ENCODE peak calls at places on chromosomes 13 and 19, in five cellular contexts. One of them, this sample, is unnamed.

GRCh38 chr13:111595791-111596190 is 275.3 kb downstream of the TEX29 start:
- DNase-seq in breast epithelium: no peak
- DNase-seq in H9: no peak
- DNase-seq in heart right ventricle: no peak
- DNase-seq in CD4-positive, alpha-beta T cell: no peak
- DNase-seq in this sample: no peak

GRCh38 chr13:41315466-41316047 is 4.5 kb downstream of the NAA16 start:
- DNase-seq in breast epithelium: no peak
- DNase-seq in H9: no peak
- DNase-seq in heart right ventricle: no peak
- DNase-seq in CD4-positive, alpha-beta T cell: no peak
- DNase-seq in this sample: no peak

GRCh38 chr13:51638497-51638871 is 54.2 kb downstream of the WDFY2 start:
- DNase-seq in breast epithelium: no peak
- DNase-seq in H9: no peak
- DNase-seq in heart right ventricle: no peak
- DNase-seq in CD4-positive, alpha-beta T cell: no peak
- DNase-seq in this sample: no peak

GRCh38 chr19:47485210-47485609 is 1.2 kb upstream of the KPTN start:
- DNase-seq in breast epithelium: no peak
- DNase-seq in H9: no peak
- DNase-seq in heart right ventricle: no peak
- DNase-seq in CD4-positive, alpha-beta T cell: no peak
- DNase-seq in this sample: no peak

GRCh38 chr19:478236-478888 is 17.5 kb upstream of the SHC2 start:
- DNase-seq in breast epithelium: no peak
- DNase-seq in H9: no peak
- DNase-seq in heart right ventricle: no peak
- DNase-seq in CD4-positive, alpha-beta T cell: no peak
- DNase-seq in this sample: no peak

GRCh38 chr19:40231544-40232424 is 5.3 kb upstream of the CCNP start:
- DNase-seq in breast epithelium: no peak
- DNase-seq in H9: peak
- DNase-seq in heart right ventricle: peak
- DNase-seq in CD4-positive, alpha-beta T cell: no peak
- DNase-seq in this sample: no peak

GRCh38 chr13:75049936-75050335 is 432.0 kb downstream of the TBC1D4 start:
- DNase-seq in breast epithelium: no peak
- DNase-seq in H9: no peak
- DNase-seq in heart right ventricle: no peak
- DNase-seq in CD4-positive, alpha-beta T cell: no peak
- DNase-seq in this sample: no peak

GRCh38 chr19:17560205-17560595 is 4.8 kb downstream of the COLGALT1 start:
- DNase-seq in breast epithelium: no peak
- DNase-seq in H9: no peak
- DNase-seq in heart right ventricle: peak
- DNase-seq in CD4-positive, alpha-beta T cell: no peak
- DNase-seq in this sample: no peak

DNA sequence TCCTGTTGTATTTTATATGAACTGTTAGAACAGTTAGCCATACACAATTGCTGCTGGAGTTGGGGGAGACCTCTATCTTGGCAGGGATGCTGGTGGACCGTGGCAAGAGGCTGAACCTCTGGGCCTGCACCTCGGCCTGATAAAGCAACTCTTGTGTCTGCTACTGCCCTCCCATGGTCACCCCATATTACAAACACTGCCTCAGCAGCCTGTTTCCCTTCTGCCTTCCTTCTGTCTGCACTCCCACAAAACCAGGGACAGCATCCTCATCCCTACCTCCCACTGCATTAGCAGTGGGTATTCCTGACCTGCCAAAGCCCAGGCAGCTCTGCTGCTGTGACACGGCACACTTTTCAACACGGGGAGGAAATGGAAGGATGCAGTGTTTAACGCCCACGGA is 456.4 kb downstream of the FGF14 start:
- DNase-seq in breast epithelium: no peak
- DNase-seq in H9: peak
- DNase-seq in heart right ventricle: no peak
- DNase-seq in CD4-positive, alpha-beta T cell: no peak
- DNase-seq in this sample: no peak
- TF ChIP-seq CTCF in breast epithelium: no peak
- TF ChIP-seq CTCF in H9: peak
- TF ChIP-seq CTCF in heart right ventricle: no peak
- TF ChIP-seq CTCF in CD4-positive, alpha-beta T cell: no peak
- TF ChIP-seq CTCF in this sample: no peak

GRCh38 chr19:43675269-43675879 is 5.4 kb upstream of the PLAUR start:
- DNase-seq in breast epithelium: peak
- DNase-seq in H9: no peak
- DNase-seq in heart right ventricle: no peak
- DNase-seq in CD4-positive, alpha-beta T cell: no peak
- DNase-seq in this sample: no peak
- H3K27ac ChIP-seq in breast epithelium: peak
- H3K27ac ChIP-seq in H9: no peak
- H3K27ac ChIP-seq in heart right ventricle: no peak
- H3K27ac ChIP-seq in CD4-positive, alpha-beta T cell: no peak
- H3K27ac ChIP-seq in this sample: no peak

DNA sequence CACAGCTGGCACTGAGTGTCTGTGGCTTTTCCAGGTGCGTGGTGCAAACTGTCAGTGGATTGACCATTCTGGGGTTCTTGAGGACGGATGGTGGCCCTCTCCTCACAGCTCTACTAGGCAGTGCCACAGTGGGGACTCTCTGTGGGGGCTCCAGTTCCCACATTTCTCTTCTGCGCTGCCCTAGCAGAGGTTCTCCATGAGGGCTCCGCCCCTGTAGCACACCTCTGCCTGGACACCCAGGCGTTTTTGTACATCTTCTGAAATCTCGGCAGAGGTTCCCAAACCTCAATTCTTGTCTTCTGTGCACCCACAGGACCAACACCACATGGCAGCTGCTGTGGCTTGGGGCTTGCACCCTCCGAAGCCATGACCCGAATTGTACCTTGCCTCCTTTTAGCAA is 9.2 kb downstream of the ZNF627 start:
- DNase-seq in breast epithelium: no peak
- DNase-seq in H9: no peak
- DNase-seq in heart right ventricle: no peak
- DNase-seq in CD4-positive, alpha-beta T cell: no peak
- DNase-seq in this sample: no peak
- TF ChIP-seq CTCF in breast epithelium: no peak
- TF ChIP-seq CTCF in H9: no peak
- TF ChIP-seq CTCF in heart right ventricle: no peak
- TF ChIP-seq CTCF in CD4-positive, alpha-beta T cell: no peak
- TF ChIP-seq CTCF in this sample: no peak

GRCh38 chr19:22532388-22533310 is 101.5 kb upstream of the ZNF492 start:
- DNase-seq in breast epithelium: peak
- DNase-seq in H9: no peak
- DNase-seq in heart right ventricle: peak
- DNase-seq in CD4-positive, alpha-beta T cell: no peak
- DNase-seq in this sample: peak
- H3K27ac ChIP-seq in breast epithelium: peak
- H3K27ac ChIP-seq in H9: no peak
- H3K27ac ChIP-seq in heart right ventricle: no peak
- H3K27ac ChIP-seq in CD4-positive, alpha-beta T cell: no peak
- H3K27ac ChIP-seq in this sample: peak

DNA sequence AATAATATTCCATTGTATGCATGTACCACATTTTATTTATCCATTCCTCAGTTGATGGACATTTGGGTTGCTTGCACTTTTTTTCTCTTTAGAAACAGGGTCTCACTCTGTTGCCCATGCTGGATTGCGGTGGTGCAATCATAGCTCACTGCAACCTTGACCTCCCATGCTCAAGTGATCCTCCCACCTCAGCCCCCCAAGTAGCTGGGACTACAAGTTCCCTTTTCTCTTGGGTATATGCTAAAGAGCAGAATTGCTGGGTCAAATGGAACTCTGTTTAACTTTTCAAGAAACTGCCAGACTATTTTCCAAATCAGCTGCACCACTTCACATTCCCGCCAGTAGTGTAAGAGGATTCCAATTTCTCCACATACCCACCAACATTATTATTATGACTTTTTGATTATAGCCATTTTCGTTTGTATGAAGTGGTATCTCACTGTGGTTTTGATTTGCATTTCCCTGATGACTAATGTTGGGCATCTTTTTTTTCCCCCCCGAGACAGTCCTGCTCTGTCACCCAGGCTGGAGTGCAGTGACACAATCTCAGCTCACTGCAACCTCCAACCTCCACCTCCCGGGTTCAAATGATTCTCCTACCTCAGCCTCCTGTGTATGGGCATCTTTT is 7.6 kb upstream of the IPO5 start:
- DNase-seq in breast epithelium: no peak
- DNase-seq in H9: no peak
- DNase-seq in heart right ventricle: no peak
- DNase-seq in CD4-positive, alpha-beta T cell: no peak
- DNase-seq in this sample: no peak
- TF ChIP-seq CTCF in breast epithelium: no peak
- TF ChIP-seq CTCF in H9: no peak
- TF ChIP-seq CTCF in heart right ventricle: no peak
- TF ChIP-seq CTCF in CD4-positive, alpha-beta T cell: no peak
- TF ChIP-seq CTCF in this sample: no peak

GRCh38 chr19:11887618-11888531 is at the start of gene ZNF69:
- DNase-seq in breast epithelium: peak
- DNase-seq in H9: peak
- DNase-seq in heart right ventricle: peak
- DNase-seq in CD4-positive, alpha-beta T cell: peak
- DNase-seq in this sample: peak

GRCh38 chr19:11881151-11881800 is 6.3 kb upstream of the ZNF69 start:
- DNase-seq in breast epithelium: peak
- DNase-seq in H9: peak
- DNase-seq in heart right ventricle: peak
- DNase-seq in CD4-positive, alpha-beta T cell: peak
- DNase-seq in this sample: no peak

GRCh38 chr19:11890634-11891033 is 3.1 kb downstream of the ZNF69 start:
- DNase-seq in breast epithelium: no peak
- DNase-seq in H9: no peak
- DNase-seq in heart right ventricle: no peak
- DNase-seq in CD4-positive, alpha-beta T cell: no peak
- DNase-seq in this sample: no peak

GRCh38 chr19:11887247-11887617 is 350 bp upstream of the ZNF69 start:
- DNase-seq in breast epithelium: no peak
- DNase-seq in H9: no peak
- DNase-seq in heart right ventricle: no peak
- DNase-seq in CD4-positive, alpha-beta T cell: no peak
- DNase-seq in this sample: no peak
- H3K27ac ChIP-seq in breast epithelium: peak
- H3K27ac ChIP-seq in H9: no peak
- H3K27ac ChIP-seq in heart right ventricle: peak
- H3K27ac ChIP-seq in CD4-positive, alpha-beta T cell: peak
- H3K27ac ChIP-seq in this sample: no peak

GRCh38 chr19:44814132-44814470 is 5.2 kb downstream of the BCAM start:
- DNase-seq in breast epithelium: no peak
- DNase-seq in H9: no peak
- DNase-seq in heart right ventricle: no peak
- DNase-seq in CD4-positive, alpha-beta T cell: no peak
- DNase-seq in this sample: no peak

GRCh38 chr19:44812142-44812718 is 3.3 kb downstream of the BCAM start:
- DNase-seq in breast epithelium: no peak
- DNase-seq in H9: no peak
- DNase-seq in heart right ventricle: no peak
- DNase-seq in CD4-positive, alpha-beta T cell: no peak
- DNase-seq in this sample: no peak

GRCh38 chr19:44810555-44811447 is 1.9 kb downstream of the BCAM start:
- DNase-seq in breast epithelium: no peak
- DNase-seq in H9: no peak
- DNase-seq in heart right ventricle: no peak
- DNase-seq in CD4-positive, alpha-beta T cell: no peak
- DNase-seq in this sample: no peak

GRCh38 chr19:44814517-44814916 is 5.6 kb downstream of the BCAM start:
- DNase-seq in breast epithelium: no peak
- DNase-seq in H9: no peak
- DNase-seq in heart right ventricle: no peak
- DNase-seq in CD4-positive, alpha-beta T cell: no peak
- DNase-seq in this sample: no peak

GRCh38 chr19:44813331-44814131 is 4.6 kb downstream of the BCAM start:
- DNase-seq in breast epithelium: no peak
- DNase-seq in H9: peak
- DNase-seq in heart right ventricle: no peak
- DNase-seq in CD4-positive, alpha-beta T cell: no peak
- DNase-seq in this sample: no peak
- TF ChIP-seq CTCF in breast epithelium: no peak
- TF ChIP-seq CTCF in H9: peak
- TF ChIP-seq CTCF in heart right ventricle: peak
- TF ChIP-seq CTCF in CD4-positive, alpha-beta T cell: no peak
- TF ChIP-seq CTCF in this sample: no peak

This sample was measured in coronary artery.